ENCODE peak calls at places on chromosomes 5 and 9, in six cellular contexts. I is neural progenitor cell; B is A172; A is HCT116; T is NCI-H1436; O is activated naive CD4-positive, alpha-beta T cell treated with anti-CD3 and anti-CD28 coated beads for 36 hours. R is an unnamed sample.

GRCh38 chr9:127189628-127190027 is 67.2 kb upstream of the ANGPTL2 start:
- DNase-seq in I (no peak), B (no peak), A (no peak), T (no peak), O (no peak), R (no peak)

GRCh38 chr9:73132034-73132776 is 19.5 kb upstream of the ANXA1 start:
- DNase-seq in I (peak), B (peak), A (no peak), T (peak), O (peak), R (no peak)

GRCh38 chr9:117706421-117707150 is 2.4 kb downstream of the TLR4 start:
- DNase-seq in I (no peak), B (no peak), A (no peak), T (no peak), O (no peak), R (peak)

GRCh38 chr5:122773615-122774014 is 1.3 kb upstream of the SNX2 start:
- DNase-seq in I (no peak), B (no peak), A (no peak), T (no peak), O (no peak), R (no peak)

GRCh38 chr9:86838883-86839497 is 108.3 kb downstream of the GAS1 start:
- DNase-seq in I (no peak), B (no peak), A (no peak), T (no peak), O (no peak), R (no peak)

GRCh38 chr9:6356904-6357303 is 28.7 kb downstream of the TPD52L3 start:
- DNase-seq in I (no peak), B (no peak), A (no peak), T (no peak), O (no peak), R (no peak)

GRCh38 chr5:28580616-28581015 is 1542.2 kb upstream of the CDH9 start:
- DNase-seq in I (no peak), B (peak), A (no peak), T (no peak), O (no peak), R (no peak)

GRCh38 chr5:149529463-149529862 is 21.8 kb downstream of the CSNK1A1 start:
- DNase-seq in I (no peak), B (no peak), A (no peak), T (no peak), O (no peak), R (no peak)

GRCh38 chr5:45017568-45017967 is 208.8 kb downstream of the MRPS30 start:
- DNase-seq in I (no peak), B (no peak), A (no peak), T (no peak), O (no peak), R (no peak)

GRCh38 chr9:107755267-107755666 is 265.7 kb upstream of the KLF4 start:
- DNase-seq in I (no peak), B (peak), A (peak), T (no peak), O (no peak), R (no peak)

GRCh38 chr5:85030685-85031084 is 646.0 kb upstream of the EDIL3 start:
- DNase-seq in I (no peak), B (no peak), A (no peak), T (no peak), O (no peak), R (no peak)

GRCh38 chr5:123776761-123777160 is 264.8 kb downstream of the CSNK1G3 start:
- DNase-seq in I (no peak), B (peak), A (no peak), T (no peak), O (no peak), R (no peak)

GRCh38 chr9:135080286-135081263 is 6.9 kb upstream of the OLFM1 start:
- DNase-seq in I (no peak), B (no peak), A (no peak), T (no peak), O (no peak), R (no peak)

GRCh38 chr5:56530739-56531138 is 284.6 kb upstream of the MAP3K1 start:
- DNase-seq in I (no peak), B (no peak), A (no peak), T (no peak), O (no peak), R (no peak)

GRCh38 chr5:58184910-58185309 is 275.0 kb downstream of the PLK2 start:
- DNase-seq in I (no peak), B (peak), A (no peak), T (no peak), O (no peak), R (no peak)

GRCh38 chr9:86946712-86947145 is 577 bp downstream of the GAS1 start:
- DNase-seq in I (no peak), B (peak), A (no peak), T (no peak), O (peak), R (no peak)

GRCh38 chr5:141476132-141476909 is 555 bp downstream of the PCDHGC3 start:
- DNase-seq in I (peak), B (peak), A (no peak), T (no peak), O (peak), R (no peak)

GRCh38 chr9:90432951-90433350 is 209.7 kb downstream of the DIRAS2 start:
- DNase-seq in I (no peak), B (peak), A (no peak), T (no peak), O (no peak), R (no peak)

GRCh38 chr5:100901851-100902341 is 1.2 kb downstream of the ST8SIA4 start:
- DNase-seq in I (peak), B (no peak), A (no peak), T (no peak), O (peak), R (no peak)

GRCh38 chr9:109769250-109769649 is 10.7 kb upstream of the PALM2AKAP2 start:
- DNase-seq in I (no peak), B (no peak), A (no peak), T (no peak), O (no peak), R (no peak)

GRCh38 chr9:90046317-90046861 is 441.6 kb downstream of the GADD45G start:
- DNase-seq in I (no peak), B (no peak), A (no peak), T (no peak), O (no peak), R (no peak)

GRCh38 chr5:180375291-180375690 is 22.2 kb upstream of the GFPT2 start:
- DNase-seq in I (no peak), B (no peak), A (no peak), T (no peak), O (no peak), R (no peak)

GRCh38 chr9:83714316-83714715 is 6.6 kb upstream of the UBQLN1 start:
- DNase-seq in I (no peak), B (no peak), A (no peak), T (no peak), O (no peak), R (no peak)

R was measured in NCI-H1930.